ENCODE peak calls at places on chromosomes 2 and 18, in four cellular contexts. One of them, this sample, is unnamed.
A peak's percentile ranks its signal among the peaks of the same experiment; 100 is the strongest.

GRCh38 chr18:31486165-31486564 is 11.8 kb upstream of the DSG2 start:
- DNase-seq in GDM1: no peak
- DNase-seq in posterior vena cava: no peak
- DNase-seq in activated CD4-positive, alpha-beta T cell treated with anti-CD3 and anti-CD28 coated beads, Interleukin-2, amount 50 U/mL, for 24 hours: no peak
- DNase-seq in this sample: no peak

GRCh38 chr18:62852851-62853250 is 137.5 kb downstream of the PHLPP1 start:
- DNase-seq in GDM1: no peak
- DNase-seq in activated CD4-positive, alpha-beta T cell treated with anti-CD3 and anti-CD28 coated beads, Interleukin-2, amount 50 U/mL, for 24 hours: no peak
- DNase-seq in posterior vena cava: no peak
- DNase-seq in this sample: peak; percentile 26

GRCh38 chr2:61758159-61758558 is 95.7 kb downstream of the FAM161A start:
- DNase-seq in activated CD4-positive, alpha-beta T cell treated with anti-CD3 and anti-CD28 coated beads, Interleukin-2, amount 50 U/mL, for 24 hours: no peak
- DNase-seq in GDM1: no peak
- DNase-seq in posterior vena cava: no peak
- DNase-seq in this sample: no peak

GRCh38 chr2:129777146-129777545 is 202.3 kb upstream of the RAB6C start:
- DNase-seq in posterior vena cava: no peak
- DNase-seq in activated CD4-positive, alpha-beta T cell treated with anti-CD3 and anti-CD28 coated beads, Interleukin-2, amount 50 U/mL, for 24 hours: no peak
- DNase-seq in GDM1: no peak
- DNase-seq in this sample: no peak

GRCh38 chr2:123502926-123503325 is 522.2 kb upstream of the CNTNAP5 start:
- DNase-seq in posterior vena cava: no peak
- DNase-seq in activated CD4-positive, alpha-beta T cell treated with anti-CD3 and anti-CD28 coated beads, Interleukin-2, amount 50 U/mL, for 24 hours: no peak
- DNase-seq in GDM1: no peak
- DNase-seq in this sample: no peak

GRCh38 chr18:11518788-11519685 is 90.4 kb upstream of the SLC35G4 start:
- DNase-seq in activated CD4-positive, alpha-beta T cell treated with anti-CD3 and anti-CD28 coated beads, Interleukin-2, amount 50 U/mL, for 24 hours: no peak
- DNase-seq in posterior vena cava: no peak
- DNase-seq in GDM1: peak; percentile 13
- DNase-seq in this sample: peak; percentile 33

GRCh38 chr2:216139884-216140283 is 30.7 kb downstream of the XRCC5 start:
- DNase-seq in posterior vena cava: no peak
- DNase-seq in GDM1: no peak
- DNase-seq in activated CD4-positive, alpha-beta T cell treated with anti-CD3 and anti-CD28 coated beads, Interleukin-2, amount 50 U/mL, for 24 hours: no peak
- DNase-seq in this sample: no peak

GRCh38 chr2:84493494-84493893 is 22.8 kb upstream of the DNAH6 start:
- DNase-seq in posterior vena cava: no peak
- DNase-seq in activated CD4-positive, alpha-beta T cell treated with anti-CD3 and anti-CD28 coated beads, Interleukin-2, amount 50 U/mL, for 24 hours: no peak
- DNase-seq in GDM1: no peak
- DNase-seq in this sample: peak; percentile 94

GRCh38 chr18:1014951-1015627 is 110.4 kb downstream of the ADCYAP1 start:
- DNase-seq in posterior vena cava: no peak
- DNase-seq in GDM1: no peak
- DNase-seq in activated CD4-positive, alpha-beta T cell treated with anti-CD3 and anti-CD28 coated beads, Interleukin-2, amount 50 U/mL, for 24 hours: no peak
- DNase-seq in this sample: peak; percentile 71

GRCh38 chr2:106208399-106208798 is 14.3 kb upstream of the UXS1 start:
- DNase-seq in posterior vena cava: no peak
- DNase-seq in activated CD4-positive, alpha-beta T cell treated with anti-CD3 and anti-CD28 coated beads, Interleukin-2, amount 50 U/mL, for 24 hours: no peak
- DNase-seq in GDM1: no peak
- DNase-seq in this sample: no peak

GRCh38 chr2:28394331-28394877 is 1.7 kb downstream of the FOSL2 start:
- DNase-seq in GDM1: no peak
- DNase-seq in activated CD4-positive, alpha-beta T cell treated with anti-CD3 and anti-CD28 coated beads, Interleukin-2, amount 50 U/mL, for 24 hours: no peak
- DNase-seq in posterior vena cava: no peak
- DNase-seq in this sample: peak; percentile 76

GRCh38 chr18:12803069-12803936 is 80.7 kb downstream of the PTPN2 start:
- DNase-seq in GDM1: no peak
- DNase-seq in activated CD4-positive, alpha-beta T cell treated with anti-CD3 and anti-CD28 coated beads, Interleukin-2, amount 50 U/mL, for 24 hours: no peak
- DNase-seq in posterior vena cava: no peak
- DNase-seq in this sample: no peak

GRCh38 chr2:63506350-63506749 is 81.9 kb downstream of the WDPCP start:
- DNase-seq in activated CD4-positive, alpha-beta T cell treated with anti-CD3 and anti-CD28 coated beads, Interleukin-2, amount 50 U/mL, for 24 hours: no peak
- DNase-seq in posterior vena cava: no peak
- DNase-seq in GDM1: no peak
- DNase-seq in this sample: no peak

GRCh38 chr18:46519870-46520269 is 137.2 kb downstream of the LOXHD1 start:
- DNase-seq in GDM1: no peak
- DNase-seq in activated CD4-positive, alpha-beta T cell treated with anti-CD3 and anti-CD28 coated beads, Interleukin-2, amount 50 U/mL, for 24 hours: no peak
- DNase-seq in posterior vena cava: no peak
- DNase-seq in this sample: no peak

GRCh38 chr2:47069628-47070154 is 85.4 kb downstream of the STPG4 start:
- DNase-seq in GDM1: no peak
- DNase-seq in activated CD4-positive, alpha-beta T cell treated with anti-CD3 and anti-CD28 coated beads, Interleukin-2, amount 50 U/mL, for 24 hours: no peak
- DNase-seq in posterior vena cava: no peak
- DNase-seq in this sample: peak; percentile 96

GRCh38 chr2:40244251-40245010 is 207.5 kb downstream of the SLC8A1 start:
- DNase-seq in posterior vena cava: peak; percentile 79
- DNase-seq in activated CD4-positive, alpha-beta T cell treated with anti-CD3 and anti-CD28 coated beads, Interleukin-2, amount 50 U/mL, for 24 hours: no peak
- DNase-seq in GDM1: no peak
- DNase-seq in this sample: peak; percentile 74

GRCh38 chr2:10232096-10232815 is 70.4 kb upstream of the HPCAL1 start:
- DNase-seq in activated CD4-positive, alpha-beta T cell treated with anti-CD3 and anti-CD28 coated beads, Interleukin-2, amount 50 U/mL, for 24 hours: no peak
- DNase-seq in posterior vena cava: peak; percentile 41
- DNase-seq in GDM1: no peak
- DNase-seq in this sample: no peak

GRCh38 chr2:112143150-112143549 is 5.0 kb downstream of the FBLN7 start:
- DNase-seq in activated CD4-positive, alpha-beta T cell treated with anti-CD3 and anti-CD28 coated beads, Interleukin-2, amount 50 U/mL, for 24 hours: no peak
- DNase-seq in GDM1: no peak
- DNase-seq in posterior vena cava: no peak
- DNase-seq in this sample: no peak

GRCh38 chr2:85911836-85912692 is 23.3 kb upstream of the ST3GAL5 start:
- DNase-seq in activated CD4-positive, alpha-beta T cell treated with anti-CD3 and anti-CD28 coated beads, Interleukin-2, amount 50 U/mL, for 24 hours: no peak
- DNase-seq in posterior vena cava: peak; percentile 86
- DNase-seq in GDM1: no peak
- DNase-seq in this sample: peak; percentile 83

GRCh38 chr2:40758778-40759177 is 306.9 kb upstream of the SLC8A1 start:
- DNase-seq in posterior vena cava: no peak
- DNase-seq in GDM1: no peak
- DNase-seq in activated CD4-positive, alpha-beta T cell treated with anti-CD3 and anti-CD28 coated beads, Interleukin-2, amount 50 U/mL, for 24 hours: no peak
- DNase-seq in this sample: peak; percentile 46

GRCh38 chr2:15205562-15205961 is 355.6 kb downstream of the NBAS start:
- DNase-seq in GDM1: no peak
- DNase-seq in posterior vena cava: no peak
- DNase-seq in activated CD4-positive, alpha-beta T cell treated with anti-CD3 and anti-CD28 coated beads, Interleukin-2, amount 50 U/mL, for 24 hours: no peak
- DNase-seq in this sample: no peak

GRCh38 chr2:33441235-33441810 is 35.1 kb upstream of the RASGRP3 start:
- DNase-seq in posterior vena cava: no peak
- DNase-seq in activated CD4-positive, alpha-beta T cell treated with anti-CD3 and anti-CD28 coated beads, Interleukin-2, amount 50 U/mL, for 24 hours: no peak
- DNase-seq in GDM1: peak; percentile 57
- DNase-seq in this sample: peak; percentile 74

GRCh38 chr2:75833386-75833785 is 122.7 kb upstream of the GCFC2 start:
- DNase-seq in GDM1: no peak
- DNase-seq in activated CD4-positive, alpha-beta T cell treated with anti-CD3 and anti-CD28 coated beads, Interleukin-2, amount 50 U/mL, for 24 hours: no peak
- DNase-seq in posterior vena cava: no peak
- DNase-seq in this sample: no peak

GRCh38 chr18:39380186-39380714 is 1814.7 kb upstream of the CELF4 start:
- DNase-seq in posterior vena cava: no peak
- DNase-seq in activated CD4-positive, alpha-beta T cell treated with anti-CD3 and anti-CD28 coated beads, Interleukin-2, amount 50 U/mL, for 24 hours: no peak
- DNase-seq in GDM1: no peak
- DNase-seq in this sample: no peak

GRCh38 chr2:84925724-84926376 is 20.4 kb downstream of the TMSB10 start:
- DNase-seq in activated CD4-positive, alpha-beta T cell treated with anti-CD3 and anti-CD28 coated beads, Interleukin-2, amount 50 U/mL, for 24 hours: peak; percentile 99
- DNase-seq in GDM1: peak; percentile 88
- DNase-seq in posterior vena cava: peak; percentile 97
- DNase-seq in this sample: peak; percentile 89

GRCh38 chr18:58186258-58186948 is 142.4 kb downstream of the NEDD4L start:
- DNase-seq in GDM1: no peak
- DNase-seq in posterior vena cava: no peak
- DNase-seq in activated CD4-positive, alpha-beta T cell treated with anti-CD3 and anti-CD28 coated beads, Interleukin-2, amount 50 U/mL, for 24 hours: no peak
- DNase-seq in this sample: peak; percentile 57

GRCh38 chr18:74623047-74623816 is 25.6 kb downstream of the ZNF407 start:
- DNase-seq in GDM1: no peak
- DNase-seq in posterior vena cava: no peak
- DNase-seq in activated CD4-positive, alpha-beta T cell treated with anti-CD3 and anti-CD28 coated beads, Interleukin-2, amount 50 U/mL, for 24 hours: no peak
- DNase-seq in this sample: peak; percentile 25

GRCh38 chr2:160836755-160837154 is 323.5 kb upstream of the TANK start:
- DNase-seq in activated CD4-positive, alpha-beta T cell treated with anti-CD3 and anti-CD28 coated beads, Interleukin-2, amount 50 U/mL, for 24 hours: no peak
- DNase-seq in GDM1: no peak
- DNase-seq in posterior vena cava: no peak
- DNase-seq in this sample: peak; percentile 96

GRCh38 chr2:110101911-110102774 is 13.5 kb downstream of the MALL start:
- DNase-seq in GDM1: no peak
- DNase-seq in activated CD4-positive, alpha-beta T cell treated with anti-CD3 and anti-CD28 coated beads, Interleukin-2, amount 50 U/mL, for 24 hours: no peak
- DNase-seq in posterior vena cava: no peak
- DNase-seq in this sample: peak; percentile 42

GRCh38 chr2:1140389-1141003 is 189.8 kb downstream of the SNTG2 start:
- DNase-seq in GDM1: no peak
- DNase-seq in posterior vena cava: no peak
- DNase-seq in activated CD4-positive, alpha-beta T cell treated with anti-CD3 and anti-CD28 coated beads, Interleukin-2, amount 50 U/mL, for 24 hours: no peak
- DNase-seq in this sample: no peak

GRCh38 chr2:128686498-128686861 is 367.8 kb upstream of the HS6ST1 start:
- DNase-seq in activated CD4-positive, alpha-beta T cell treated with anti-CD3 and anti-CD28 coated beads, Interleukin-2, amount 50 U/mL, for 24 hours: no peak
- DNase-seq in GDM1: peak; percentile 70
- DNase-seq in posterior vena cava: no peak
- DNase-seq in this sample: no peak

GRCh38 chr18:59681521-59682004 is 15.7 kb downstream of the CCBE1 start:
- DNase-seq in GDM1: no peak
- DNase-seq in activated CD4-positive, alpha-beta T cell treated with anti-CD3 and anti-CD28 coated beads, Interleukin-2, amount 50 U/mL, for 24 hours: no peak
- DNase-seq in posterior vena cava: no peak
- DNase-seq in this sample: no peak

GRCh38 chr2:129464631-129465030 is 514.8 kb upstream of the RAB6C start:
- DNase-seq in posterior vena cava: no peak
- DNase-seq in GDM1: no peak
- DNase-seq in activated CD4-positive, alpha-beta T cell treated with anti-CD3 and anti-CD28 coated beads, Interleukin-2, amount 50 U/mL, for 24 hours: no peak
- DNase-seq in this sample: no peak

GRCh38 chr18:23825978-23826405 is 136.7 kb downstream of the LAMA3 start:
- DNase-seq in activated CD4-positive, alpha-beta T cell treated with anti-CD3 and anti-CD28 coated beads, Interleukin-2, amount 50 U/mL, for 24 hours: no peak
- DNase-seq in posterior vena cava: peak; percentile 81
- DNase-seq in GDM1: peak; percentile 84
- DNase-seq in this sample: peak; percentile 92

GRCh38 chr2:171837736-171838135 is 56.3 kb downstream of the SLC25A12 start:
- DNase-seq in posterior vena cava: no peak
- DNase-seq in activated CD4-positive, alpha-beta T cell treated with anti-CD3 and anti-CD28 coated beads, Interleukin-2, amount 50 U/mL, for 24 hours: no peak
- DNase-seq in GDM1: no peak
- DNase-seq in this sample: peak; percentile 8

GRCh38 chr2:233349005-233349998 is 5.0 kb upstream of the DGKD start:
- DNase-seq in posterior vena cava: peak; percentile 38
- DNase-seq in GDM1: peak; percentile 36
- DNase-seq in activated CD4-positive, alpha-beta T cell treated with anti-CD3 and anti-CD28 coated beads, Interleukin-2, amount 50 U/mL, for 24 hours: no peak
- DNase-seq in this sample: peak; percentile 15

GRCh38 chr2:178927173-178927572 is 120.0 kb upstream of the TTN start:
- DNase-seq in activated CD4-positive, alpha-beta T cell treated with anti-CD3 and anti-CD28 coated beads, Interleukin-2, amount 50 U/mL, for 24 hours: no peak
- DNase-seq in posterior vena cava: no peak
- DNase-seq in GDM1: no peak
- DNase-seq in this sample: no peak

GRCh38 chr2:168671932-168672331 is 130.5 kb upstream of the NOSTRIN start:
- DNase-seq in GDM1: no peak
- DNase-seq in activated CD4-positive, alpha-beta T cell treated with anti-CD3 and anti-CD28 coated beads, Interleukin-2, amount 50 U/mL, for 24 hours: no peak
- DNase-seq in posterior vena cava: no peak
- DNase-seq in this sample: no peak